ENCODE peak calls at places on chromosome 14, in five cellular contexts. E is left ventricle myocardium inferior, J is progenitor cell of endocrine pancreas, V is right atrium auricular region, Z is type B pancreatic cell. H is an unnamed sample.

GRCh38 chr14:65335548-65335947 is 77.0 kb upstream of the FUT8 start:
- DNase-seq in V (no peak), Z (no peak), E (no peak), J (no peak), H (no peak)

GRCh38 chr14:53450871-53451270 is 297.7 kb upstream of the DDHD1 start:
- DNase-seq in V (no peak), J (no peak), E (no peak), Z (no peak), H (no peak)

GRCh38 chr14:50943943-50944646 is at the start of gene PYGL:
- DNase-seq in J (peak), Z (peak), V (peak), E (peak), H (peak)

GRCh38 chr14:71290960-71291466 is 383.8 kb downstream of the PCNX1 start:
- DNase-seq in E (no peak), Z (no peak), J (no peak), V (no peak), H (peak)

GRCh38 chr14:92897922-92898599 is 24.9 kb upstream of the CHGA start:
- DNase-seq in E (no peak), J (no peak), Z (no peak), V (no peak), H (no peak)

GRCh38 chr14:75610839-75611238 is 32.4 kb downstream of the FLVCR2 start:
- DNase-seq in J (no peak), Z (no peak), V (no peak), E (no peak), H (no peak)

GRCh38 chr14:55399912-55400311 is 11.7 kb downstream of the ATG14 start:
- DNase-seq in Z (no peak), E (no peak), V (no peak), J (no peak), H (no peak)

GRCh38 chr14:104095426-104096310 is 10.2 kb downstream of the ASPG start:
- DNase-seq in J (no peak), E (no peak), Z (no peak), V (no peak), H (no peak)

GRCh38 chr14:29521526-29522137 is 406.0 kb downstream of the PRKD1 start:
- DNase-seq in J (no peak), Z (no peak), V (no peak), E (no peak), H (no peak)

DNA sequence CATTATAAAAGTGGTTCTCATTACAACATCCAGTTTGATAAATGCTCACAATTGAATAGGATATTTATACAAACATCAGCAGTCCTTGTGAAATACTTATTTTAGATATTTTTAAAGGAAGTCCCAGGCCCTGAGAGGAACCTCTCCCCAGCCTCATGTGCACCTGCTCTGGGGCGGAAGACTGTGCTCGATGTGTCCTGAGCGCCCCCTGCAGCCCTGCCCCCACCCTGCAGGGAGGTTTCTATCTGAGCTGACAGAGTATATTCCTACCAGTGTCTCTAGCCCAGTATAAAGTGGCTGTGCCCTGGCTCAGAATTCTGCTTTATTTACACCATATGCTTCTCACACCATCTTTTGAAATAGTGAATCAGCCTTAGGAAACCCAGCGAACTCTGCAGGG is 1349.1 kb downstream of the TMEM121 start:
- DNase-seq in Z (no peak), V (no peak), E (peak), J (no peak), H (peak)
- TF ChIP-seq CTCF in Z (no peak), V (no peak), E (peak), J (no peak), H (peak)

DNA sequence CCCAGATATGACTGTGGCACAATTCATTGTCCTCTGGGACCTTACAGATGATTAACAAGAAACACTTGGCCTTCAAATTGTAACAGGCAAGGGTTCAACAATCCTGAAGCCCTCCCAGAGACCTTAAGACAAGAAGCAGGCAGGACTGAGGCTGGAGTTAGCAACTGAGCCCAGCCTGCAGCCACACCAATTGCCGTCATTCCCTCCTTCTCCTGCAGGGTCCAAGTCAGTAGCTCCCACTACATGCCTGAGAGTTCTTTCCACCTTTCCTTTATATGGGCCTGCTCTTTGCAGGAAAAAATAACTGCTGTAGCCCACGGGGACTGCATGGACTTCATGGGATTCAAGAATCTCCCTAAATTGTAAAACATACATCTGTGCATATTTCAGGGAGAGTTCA is 2.4 kb upstream of the SERPINA4 start:
- DNase-seq in V (no peak), Z (no peak), E (no peak), J (no peak), H (no peak)
- TF ChIP-seq CTCF in V (no peak), Z (peak), E (no peak), J (no peak), H (no peak)

GRCh38 chr14:77605392-77605978 is 11.0 kb downstream of the SPTLC2 start:
- DNase-seq in E (no peak), Z (no peak), V (no peak), J (no peak), H (no peak)

GRCh38 chr14:77603031-77603430 is 13.4 kb downstream of the SPTLC2 start:
- DNase-seq in J (no peak), E (no peak), Z (no peak), V (no peak), H (no peak)

GRCh38 chr14:77601846-77602609 is 14.4 kb downstream of the SPTLC2 start:
- DNase-seq in Z (no peak), V (no peak), J (no peak), E (no peak), H (no peak)

GRCh38 chr14:77599894-77600293 is 16.5 kb downstream of the SPTLC2 start:
- DNase-seq in J (no peak), V (no peak), E (no peak), Z (no peak), H (no peak)

DNA sequence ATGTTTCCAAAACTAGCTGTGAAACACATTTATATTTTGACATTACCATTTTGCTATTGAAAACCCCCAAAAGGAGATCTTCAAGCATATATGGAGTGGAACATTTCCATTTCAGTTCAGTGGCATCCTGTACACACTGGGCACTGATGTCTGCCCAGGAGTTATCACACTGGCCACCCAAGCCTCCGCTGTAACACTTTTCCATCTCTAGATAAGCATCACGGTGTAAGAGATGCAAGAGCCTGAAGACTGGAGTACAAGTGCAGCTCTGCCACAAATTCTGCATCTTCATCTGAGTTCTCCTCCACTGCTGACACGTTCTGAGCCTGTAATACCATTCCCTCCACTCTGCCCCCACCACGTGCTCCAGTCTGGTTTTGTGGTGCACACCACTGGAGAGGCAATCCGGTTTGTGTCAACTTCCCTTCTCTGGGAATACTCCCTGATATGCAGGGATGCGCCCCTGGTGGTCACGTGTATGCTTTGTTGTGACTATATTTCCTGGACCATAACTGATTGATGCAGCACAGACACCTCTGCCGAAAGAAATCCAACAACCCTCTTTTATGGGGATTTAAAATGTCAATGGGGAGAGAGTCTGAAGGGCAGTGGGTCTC is 12.7 kb downstream of the SPTLC2 start:
- DNase-seq in V (no peak), Z (no peak), J (no peak), E (peak), H (no peak)
- TF ChIP-seq CTCF in V (no peak), Z (peak), J (peak), E (no peak), H (peak)

DNA sequence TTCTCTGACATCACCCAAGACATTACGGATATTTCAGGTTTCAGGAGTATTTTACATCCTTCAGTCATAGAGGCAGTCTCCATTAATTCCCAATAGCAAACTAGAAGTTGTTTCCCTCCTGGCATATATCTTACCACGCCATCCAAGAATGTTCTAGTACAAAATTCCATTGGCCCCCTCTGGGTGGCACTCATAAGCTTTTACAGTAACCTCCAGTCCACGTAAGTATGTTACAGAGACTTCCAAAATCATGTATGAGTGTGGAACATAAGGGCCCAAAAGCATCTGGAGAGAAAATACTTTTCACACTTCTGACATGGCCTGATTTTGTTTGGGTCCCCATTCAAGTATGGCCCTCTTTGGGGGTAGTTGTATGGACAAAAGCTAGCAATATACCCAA is 58.1 kb upstream of the DHRS4 start:
- DNase-seq in E (no peak), Z (no peak), V (no peak), J (no peak), H (no peak)
- TF ChIP-seq CTCF in E (no peak), Z (no peak), V (no peak), J (no peak), H (no peak)

GRCh38 chr14:89954045-89955021 is at the start of gene EFCAB11:
- DNase-seq in V (peak), E (peak), Z (peak), J (peak), H (peak)

GRCh38 chr14:89956294-89957009 is 725 bp downstream of the TDP1 start:
- DNase-seq in J (peak), Z (no peak), V (peak), E (peak), H (peak)

GRCh38 chr14:89953602-89954001 is 928 bp downstream of the EFCAB11 start:
- DNase-seq in V (no peak), Z (no peak), E (no peak), J (no peak), H (no peak)

GRCh38 chr14:89955022-89955414 is 488 bp upstream of the EFCAB11 start:
- DNase-seq in V (no peak), E (no peak), Z (no peak), J (no peak), H (no peak)

DNA sequence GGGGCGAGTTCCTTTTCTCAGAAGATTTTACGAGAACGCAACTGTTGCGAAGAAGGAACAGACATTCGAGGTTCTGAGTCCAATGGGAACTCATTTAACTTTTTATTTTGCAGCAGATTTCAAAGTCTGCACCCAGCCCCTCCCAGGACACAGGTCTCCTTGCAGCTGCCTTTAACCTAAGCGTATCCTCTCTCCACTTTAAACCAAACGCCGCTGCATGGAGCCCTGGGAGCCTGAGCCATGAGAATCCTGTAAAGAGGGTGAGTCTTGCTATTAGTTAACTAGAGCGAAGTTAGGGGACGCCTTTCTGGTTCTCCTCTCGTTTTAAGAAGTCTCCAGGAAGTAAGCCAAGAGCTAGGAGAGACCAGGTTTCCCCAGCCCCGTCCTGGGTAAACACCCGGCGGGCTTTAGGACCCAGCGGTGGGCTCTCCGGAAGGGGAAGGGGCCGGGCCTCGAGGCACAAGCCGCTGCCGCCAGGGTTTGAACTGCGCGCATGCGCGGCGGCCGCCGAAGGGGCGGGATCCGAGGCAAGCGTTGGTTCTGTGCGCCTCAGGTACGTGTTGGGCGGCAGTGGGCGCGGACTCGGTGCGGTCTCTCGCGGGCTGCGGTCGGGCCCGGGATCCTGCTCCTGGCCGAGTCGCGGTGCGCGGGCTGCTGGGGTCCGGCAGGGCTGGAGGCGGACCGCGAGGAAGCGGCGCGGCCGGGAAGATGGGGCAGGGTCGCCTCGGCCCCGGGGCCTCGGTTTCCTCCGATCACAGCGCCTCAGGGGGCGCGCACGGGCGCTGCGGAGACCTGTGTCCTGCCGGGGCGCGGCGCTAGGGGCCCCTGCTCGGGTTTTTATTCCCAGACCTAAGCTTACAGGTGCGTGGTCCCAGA is at the start of gene TDP1:
- DNase-seq in V (peak), J (peak), E (peak), Z (peak), H (peak)
- TF ChIP-seq CTCF in V (no peak), J (peak), E (peak), Z (no peak), H (no peak)

DNA sequence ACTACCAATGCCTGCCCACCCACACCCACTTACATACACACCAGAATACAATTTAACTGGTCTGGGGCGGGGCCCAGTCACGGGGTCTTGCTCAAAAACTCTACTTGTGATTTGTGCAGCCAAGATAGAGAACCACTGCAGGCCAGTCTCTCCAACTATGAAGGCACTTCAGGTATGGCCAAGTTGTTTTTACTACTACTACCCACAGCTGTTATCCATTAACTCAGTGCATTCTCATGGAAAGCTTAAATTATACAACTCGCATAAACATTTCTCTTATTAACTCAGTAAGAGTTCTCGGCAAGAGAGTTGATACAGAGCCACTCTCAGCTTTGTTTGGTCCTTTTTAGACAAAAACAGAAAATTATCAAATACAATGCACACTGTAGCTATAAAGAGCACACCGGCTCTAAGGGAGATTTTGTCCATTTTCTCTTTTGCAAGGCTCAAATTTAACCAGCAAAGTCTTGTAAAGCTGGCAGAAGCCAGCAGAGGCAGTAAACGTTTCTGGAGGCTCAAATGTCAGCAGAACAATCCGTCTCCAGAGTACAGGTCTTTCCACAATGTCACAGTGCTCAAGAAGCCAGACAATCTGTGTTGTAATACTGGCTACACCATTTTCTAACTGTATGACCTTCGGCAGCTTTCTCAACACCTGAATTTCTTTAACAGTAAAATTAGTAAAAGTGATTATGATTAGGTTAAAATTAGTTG is 85.9 kb downstream of the PTGER2 start:
- DNase-seq in Z (no peak), J (no peak), E (no peak), V (no peak), H (no peak)
- TF ChIP-seq CTCF in Z (no peak), J (peak), E (no peak), V (no peak), H (no peak)

DNA sequence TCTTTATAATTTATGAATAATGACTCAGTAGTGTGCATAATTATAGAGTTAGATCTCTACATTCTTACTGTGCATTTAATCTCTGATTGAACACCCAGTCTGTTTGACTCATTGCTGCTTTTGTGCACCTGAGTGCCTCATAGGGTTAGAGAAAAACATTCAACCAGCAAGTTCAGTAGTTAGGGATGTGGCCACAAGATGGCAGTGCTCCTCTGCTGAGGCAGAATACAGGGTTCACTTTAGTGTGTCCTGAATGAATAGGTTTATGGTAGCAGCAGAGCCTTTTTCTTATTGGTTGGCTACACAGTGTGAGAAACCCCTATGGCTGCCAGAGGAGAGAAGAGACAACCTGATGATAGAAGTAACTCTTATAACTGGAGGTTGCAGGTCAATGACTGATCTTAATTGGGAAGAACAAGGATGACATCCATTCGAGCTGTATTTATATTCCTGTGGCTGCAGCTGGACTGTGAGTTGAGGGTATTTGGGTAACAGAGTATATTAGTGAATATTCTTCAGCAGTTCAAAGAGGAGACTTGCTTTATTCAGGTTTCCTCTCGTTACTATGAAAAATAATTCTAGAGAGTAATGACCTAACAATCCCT is 194.9 kb upstream of the OR4E1 start:
- DNase-seq in Z (no peak), V (no peak), J (peak), E (no peak), H (peak)
- TF ChIP-seq CTCF in Z (peak), V (peak), J (peak), E (peak), H (peak)

GRCh38 chr14:98926151-98926550 is 345.8 kb downstream of the BCL11B start:
- DNase-seq in V (no peak), J (no peak), Z (no peak), E (no peak), H (no peak)

GRCh38 chr14:98926802-98927201 is 345.2 kb downstream of the BCL11B start:
- DNase-seq in Z (no peak), E (no peak), J (no peak), V (no peak), H (no peak)

GRCh38 chr14:98924046-98924445 is 348.0 kb downstream of the BCL11B start:
- DNase-seq in V (no peak), E (no peak), J (no peak), Z (no peak), H (no peak)

GRCh38 chr14:98925362-98926040 is 346.5 kb downstream of the BCL11B start:
- DNase-seq in Z (no peak), V (no peak), E (no peak), J (no peak), H (no peak)

DNA sequence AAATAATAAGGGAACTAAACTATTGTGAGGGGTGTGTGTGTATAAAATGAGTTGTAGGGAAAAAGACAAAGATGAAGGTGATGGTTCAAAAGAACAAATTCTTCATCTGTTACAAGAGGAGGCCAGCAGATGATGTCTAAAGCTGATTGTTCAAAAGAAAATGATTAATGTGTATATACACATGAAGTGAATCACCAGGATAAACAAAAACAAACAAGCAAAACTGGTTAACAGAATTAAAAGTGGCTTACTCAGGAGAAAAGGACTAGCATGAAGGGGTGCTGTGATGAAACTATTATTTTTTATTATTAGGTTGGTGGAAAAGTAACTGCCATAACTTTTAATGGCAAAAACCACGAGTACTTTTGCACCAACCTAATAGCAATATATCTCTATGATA is 348.4 kb downstream of the BCL11B start:
- DNase-seq in J (no peak), Z (no peak), E (no peak), V (no peak), H (no peak)
- TF ChIP-seq CTCF in J (no peak), Z (no peak), E (no peak), V (no peak), H (no peak)

GRCh38 chr14:106039400-106039799 is 513.0 kb downstream of the TMEM121 start:
- DNase-seq in E (no peak), J (no peak), V (no peak), Z (no peak), H (peak)

GRCh38 chr14:106044515-106044914 is 518.1 kb downstream of the TMEM121 start:
- DNase-seq in J (no peak), Z (no peak), E (no peak), V (no peak), H (peak)

GRCh38 chr14:106044949-106045596 is 518.7 kb downstream of the TMEM121 start:
- DNase-seq in V (no peak), Z (no peak), J (no peak), E (no peak), H (peak)
- TF ChIP-seq CTCF in V (no peak), Z (no peak), J (no peak), E (peak), H (peak)

H was measured in GM20000.